ENCODE peak calls at places on chromosomes 2 and 18, in five cellular contexts. One of them, this sample, is unnamed.
A peak's percentile ranks its signal among the peaks of the same experiment; 100 is the strongest.

GRCh38 chr2:143452817-143453462 is 323.7 kb downstream of the ARHGAP15 start:
- DNase-seq in RWPE1: no peak
- DNase-seq in esophagus squamous epithelium: no peak
- DNase-seq in AG04450: no peak
- DNase-seq in mammary epithelial cell: no peak
- DNase-seq in this sample: no peak

GRCh38 chr2:120653871-120654270 is 81.8 kb upstream of the GLI2 start:
- DNase-seq in RWPE1: no peak
- DNase-seq in esophagus squamous epithelium: no peak
- DNase-seq in AG04450: no peak
- DNase-seq in mammary epithelial cell: no peak
- DNase-seq in this sample: no peak

GRCh38 chr18:12839057-12839525 is 44.9 kb downstream of the PTPN2 start:
- DNase-seq in RWPE1: peak; percentile 20
- DNase-seq in esophagus squamous epithelium: no peak
- DNase-seq in AG04450: no peak
- DNase-seq in mammary epithelial cell: peak; percentile 78
- DNase-seq in this sample: peak; percentile 68

GRCh38 chr2:140344842-140345241 is 1564.7 kb upstream of the NXPH2 start:
- DNase-seq in RWPE1: peak; percentile 7
- DNase-seq in esophagus squamous epithelium: no peak
- DNase-seq in AG04450: no peak
- DNase-seq in mammary epithelial cell: peak; percentile 39
- DNase-seq in this sample: peak; percentile 40

GRCh38 chr2:147405651-147406050 is 439.2 kb upstream of the ACVR2A start:
- DNase-seq in RWPE1: no peak
- DNase-seq in esophagus squamous epithelium: no peak
- DNase-seq in AG04450: no peak
- DNase-seq in mammary epithelial cell: no peak
- DNase-seq in this sample: no peak

GRCh38 chr2:23669413-23670244 is 257.3 kb downstream of the ATAD2B start:
- DNase-seq in RWPE1: peak; percentile 82
- DNase-seq in esophagus squamous epithelium: peak; percentile 6
- DNase-seq in AG04450: no peak
- DNase-seq in mammary epithelial cell: peak; percentile 67
- DNase-seq in this sample: peak; percentile 75

GRCh38 chr18:48727685-48728084 is 188.9 kb downstream of the CTIF start:
- DNase-seq in RWPE1: no peak
- DNase-seq in esophagus squamous epithelium: no peak
- DNase-seq in AG04450: no peak
- DNase-seq in mammary epithelial cell: no peak
- DNase-seq in this sample: no peak

GRCh38 chr2:44707945-44708645 is 233.4 kb upstream of the SIX3 start:
- DNase-seq in RWPE1: peak; percentile 41
- DNase-seq in esophagus squamous epithelium: no peak
- DNase-seq in AG04450: no peak
- DNase-seq in mammary epithelial cell: peak; percentile 12
- DNase-seq in this sample: peak; percentile 31

GRCh38 chr2:43340945-43341356 is 114.5 kb upstream of the ZFP36L2 start:
- DNase-seq in RWPE1: peak; percentile 62
- DNase-seq in esophagus squamous epithelium: no peak
- DNase-seq in AG04450: no peak
- DNase-seq in mammary epithelial cell: peak; percentile 56
- DNase-seq in this sample: peak; percentile 67

GRCh38 chr2:9085353-9085752 is 81.9 kb upstream of the MBOAT2 start:
- DNase-seq in RWPE1: no peak
- DNase-seq in esophagus squamous epithelium: no peak
- DNase-seq in AG04450: no peak
- DNase-seq in mammary epithelial cell: no peak
- DNase-seq in this sample: no peak

GRCh38 chr2:36413218-36413617 is 57.6 kb downstream of the CRIM1 start:
- DNase-seq in RWPE1: no peak
- DNase-seq in esophagus squamous epithelium: no peak
- DNase-seq in AG04450: no peak
- DNase-seq in mammary epithelial cell: no peak
- DNase-seq in this sample: no peak

GRCh38 chr2:167823066-167823465 is 424.3 kb downstream of the STK39 start:
- DNase-seq in RWPE1: no peak
- DNase-seq in esophagus squamous epithelium: no peak
- DNase-seq in AG04450: no peak
- DNase-seq in mammary epithelial cell: no peak
- DNase-seq in this sample: no peak

GRCh38 chr2:236146436-236146835 is 21.8 kb downstream of the GBX2 start:
- DNase-seq in RWPE1: no peak
- DNase-seq in esophagus squamous epithelium: no peak
- DNase-seq in AG04450: no peak
- DNase-seq in mammary epithelial cell: no peak
- DNase-seq in this sample: no peak

GRCh38 chr2:443211-443610 is 155.3 kb upstream of the ALKAL2 start:
- DNase-seq in RWPE1: no peak
- DNase-seq in esophagus squamous epithelium: no peak
- DNase-seq in AG04450: no peak
- DNase-seq in mammary epithelial cell: no peak
- DNase-seq in this sample: no peak

GRCh38 chr18:5294618-5295230 is 802 bp downstream of the ZBTB14 start:
- DNase-seq in RWPE1: peak; percentile 38
- DNase-seq in esophagus squamous epithelium: peak; percentile 37
- DNase-seq in AG04450: no peak
- DNase-seq in mammary epithelial cell: peak; percentile 47
- DNase-seq in this sample: peak; percentile 47

GRCh38 chr18:32201936-32202335 is 12.1 kb downstream of the MEP1B start:
- DNase-seq in RWPE1: no peak
- DNase-seq in esophagus squamous epithelium: no peak
- DNase-seq in AG04450: no peak
- DNase-seq in mammary epithelial cell: no peak
- DNase-seq in this sample: no peak

GRCh38 chr2:183465048-183465447 is 340.8 kb downstream of the NUP35 start:
- DNase-seq in RWPE1: no peak
- DNase-seq in esophagus squamous epithelium: no peak
- DNase-seq in AG04450: no peak
- DNase-seq in mammary epithelial cell: no peak
- DNase-seq in this sample: no peak

GRCh38 chr2:157173740-157174184 is 83.7 kb upstream of the GALNT5 start:
- DNase-seq in RWPE1: peak; percentile 80
- DNase-seq in esophagus squamous epithelium: no peak
- DNase-seq in AG04450: peak; percentile 98
- DNase-seq in mammary epithelial cell: peak; percentile 91
- DNase-seq in this sample: peak; percentile 82

GRCh38 chr2:28570431-28570830 is 74.6 kb downstream of the PLB1 start:
- DNase-seq in RWPE1: no peak
- DNase-seq in esophagus squamous epithelium: no peak
- DNase-seq in AG04450: no peak
- DNase-seq in mammary epithelial cell: no peak
- DNase-seq in this sample: no peak

GRCh38 chr18:76553715-76554603 is 58.9 kb upstream of the ZNF516 start:
- DNase-seq in RWPE1: peak; percentile 29
- DNase-seq in esophagus squamous epithelium: no peak
- DNase-seq in AG04450: peak; percentile 67
- DNase-seq in mammary epithelial cell: peak; percentile 42
- DNase-seq in this sample: no peak

GRCh38 chr18:75227535-75227934 is 16.9 kb downstream of the TSHZ1 start:
- DNase-seq in RWPE1: no peak
- DNase-seq in esophagus squamous epithelium: no peak
- DNase-seq in AG04450: no peak
- DNase-seq in mammary epithelial cell: no peak
- DNase-seq in this sample: no peak

GRCh38 chr2:196200557-196200956 is 29.2 kb upstream of the STK17B start:
- DNase-seq in RWPE1: no peak
- DNase-seq in esophagus squamous epithelium: no peak
- DNase-seq in AG04450: no peak
- DNase-seq in mammary epithelial cell: no peak
- DNase-seq in this sample: no peak
- TF ChIP-seq CTCF in RWPE1: no peak
- TF ChIP-seq CTCF in esophagus squamous epithelium: no peak
- TF ChIP-seq CTCF in AG04450: no peak
- TF ChIP-seq CTCF in mammary epithelial cell: no peak
- TF ChIP-seq CTCF in this sample: no peak

DNA sequence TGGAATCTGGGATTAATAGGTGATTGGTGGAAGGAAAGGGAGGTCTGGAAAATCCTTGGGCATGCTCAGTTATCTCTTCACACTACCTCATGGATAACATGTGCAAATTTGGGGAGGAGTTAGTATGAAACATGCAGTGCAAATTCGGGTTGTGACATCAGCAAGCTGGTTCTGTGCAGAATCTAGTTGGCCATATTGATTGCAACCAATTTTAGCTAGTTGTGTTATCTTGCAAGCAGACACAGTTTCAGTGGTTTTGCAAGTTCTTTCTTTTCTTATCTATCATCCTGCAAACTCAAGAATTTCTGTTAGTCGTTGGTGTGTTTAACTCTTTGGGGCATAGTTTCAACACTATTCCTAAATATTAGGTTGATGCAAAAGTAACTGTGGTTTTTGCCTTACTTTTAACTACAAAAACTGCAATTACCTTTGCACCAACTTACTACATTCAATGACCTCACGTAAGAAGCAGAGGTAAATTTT is 135.4 kb downstream of the PTH2R start:
- DNase-seq in RWPE1: no peak
- DNase-seq in esophagus squamous epithelium: no peak
- DNase-seq in AG04450: no peak
- DNase-seq in mammary epithelial cell: no peak
- DNase-seq in this sample: no peak
- H3K27ac ChIP-seq in RWPE1: no peak overlapping the region
- H3K27ac ChIP-seq in esophagus squamous epithelium: no peak overlapping the region
- H3K27ac ChIP-seq in AG04450: no peak overlapping the region
- H3K27ac ChIP-seq in mammary epithelial cell: no peak overlapping the region
- H3K27ac ChIP-seq in this sample: no peak overlapping the region

GRCh38 chr2:217872319-217872718 is 130.5 kb downstream of the TNS1 start:
- DNase-seq in RWPE1: no peak
- DNase-seq in esophagus squamous epithelium: no peak
- DNase-seq in AG04450: no peak
- DNase-seq in mammary epithelial cell: no peak
- DNase-seq in this sample: no peak
- TF ChIP-seq CTCF in RWPE1: no peak
- TF ChIP-seq CTCF in esophagus squamous epithelium: no peak
- TF ChIP-seq CTCF in AG04450: peak; percentile 26
- TF ChIP-seq CTCF in mammary epithelial cell: no peak
- TF ChIP-seq CTCF in this sample: no peak

DNA sequence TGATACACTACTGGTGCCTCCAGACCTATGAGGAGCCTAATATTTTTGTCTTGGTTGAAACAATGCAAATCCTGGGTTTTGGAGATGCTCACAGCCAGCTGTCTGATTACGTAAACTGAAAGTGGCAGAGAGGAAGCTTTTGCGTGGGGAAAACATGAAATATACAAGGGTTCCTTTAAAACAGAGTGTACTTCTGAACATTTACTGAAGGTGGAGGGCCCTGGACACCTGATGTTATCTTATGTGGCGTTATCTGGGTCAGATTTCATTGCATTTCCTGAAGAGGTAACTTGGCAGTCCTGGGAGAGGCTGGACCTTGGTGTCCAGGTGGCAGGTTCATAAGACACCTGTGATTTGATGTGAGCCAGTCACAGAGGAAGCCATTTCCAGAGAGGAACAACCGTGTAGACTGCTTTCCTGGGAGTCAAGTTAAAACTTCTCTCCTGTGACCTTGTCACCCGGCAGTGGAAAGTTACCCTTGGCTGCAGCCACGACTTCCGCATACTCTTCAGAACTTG is 105.0 kb downstream of the NEDD4L start:
- DNase-seq in RWPE1: no peak
- DNase-seq in esophagus squamous epithelium: no peak
- DNase-seq in AG04450: no peak
- DNase-seq in mammary epithelial cell: no peak
- DNase-seq in this sample: no peak
- H3K27ac ChIP-seq in RWPE1: no peak overlapping the region
- H3K27ac ChIP-seq in esophagus squamous epithelium: no peak overlapping the region
- H3K27ac ChIP-seq in AG04450: no peak overlapping the region
- H3K27ac ChIP-seq in mammary epithelial cell: no peak overlapping the region
- H3K27ac ChIP-seq in this sample: no peak overlapping the region

GRCh38 chr2:30883184-30883583 is 75.9 kb upstream of the CAPN13 start:
- DNase-seq in RWPE1: no peak
- DNase-seq in esophagus squamous epithelium: no peak
- DNase-seq in AG04450: no peak
- DNase-seq in mammary epithelial cell: no peak
- DNase-seq in this sample: no peak
- TF ChIP-seq CTCF in RWPE1: no peak
- TF ChIP-seq CTCF in esophagus squamous epithelium: no peak
- TF ChIP-seq CTCF in AG04450: no peak
- TF ChIP-seq CTCF in mammary epithelial cell: peak; percentile 16
- TF ChIP-seq CTCF in this sample: no peak

DNA sequence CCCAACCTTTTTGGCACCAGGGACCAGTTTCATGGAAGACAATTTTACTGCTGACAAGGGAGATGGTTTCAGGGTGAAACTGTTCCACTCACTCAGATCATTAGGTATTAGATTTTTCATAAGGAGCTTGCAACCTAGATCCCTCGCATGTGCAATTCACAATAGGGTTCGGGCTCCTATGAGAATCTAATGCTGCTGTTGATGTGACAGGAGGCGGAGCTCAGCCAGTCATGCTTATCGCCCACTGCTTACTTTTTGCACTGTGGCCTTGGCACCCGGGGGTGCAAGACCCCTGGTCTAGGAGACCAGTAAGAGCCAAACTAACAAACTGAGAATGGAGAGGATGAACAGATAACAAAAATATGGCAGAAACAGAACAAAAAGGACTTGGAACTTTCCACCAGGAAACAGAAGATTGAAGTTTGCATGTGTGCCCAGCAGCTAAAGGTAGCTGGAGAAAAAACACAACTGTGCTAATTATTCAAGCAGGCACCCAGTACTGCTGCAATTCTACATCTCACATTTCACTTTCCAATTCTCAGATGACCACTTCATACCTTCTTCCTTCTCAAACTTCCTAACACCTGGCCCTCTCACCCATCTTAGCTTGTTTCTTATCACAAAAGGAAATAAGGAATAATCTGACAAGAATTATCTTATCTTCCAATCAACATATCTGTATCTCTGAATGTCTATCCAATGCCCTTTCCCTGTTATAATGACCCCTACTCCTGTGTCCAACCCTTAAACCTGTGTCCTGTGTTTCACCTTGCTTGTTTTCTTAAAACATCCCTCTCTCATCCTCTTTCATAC is 24.8 kb downstream of the SP3 start:
- DNase-seq in RWPE1: no peak
- DNase-seq in esophagus squamous epithelium: no peak
- DNase-seq in AG04450: no peak
- DNase-seq in mammary epithelial cell: no peak
- DNase-seq in this sample: no peak
- H3K27ac ChIP-seq in RWPE1: peak overlapping the region; percentile 43
- H3K27ac ChIP-seq in esophagus squamous epithelium: peak overlapping the region; percentile 35
- H3K27ac ChIP-seq in AG04450: no peak overlapping the region
- H3K27ac ChIP-seq in mammary epithelial cell: peak overlapping the region; percentile 13
- H3K27ac ChIP-seq in this sample: no peak overlapping the region